ENCODE peak calls at places on chromosomes 11 and 22, in ten cellular contexts. R, H, G, J, A, W, I, K, X and F are unnamed samples.

GRCh38 chr22:29912605-29913398 is 29.8 kb downstream of the MTMR3 start:
- DNase-seq in R (no peak), H (no peak), G (no peak), J (peak; percentile 89), A (no peak), W (peak; percentile 81), I (no peak), K (no peak), X (no peak), F (no peak)

GRCh38 chr22:29245626-29246385 is 22.0 kb downstream of the RHBDD3 start:
- DNase-seq in R (peak; percentile 58), H (peak; percentile 80), G (peak; percentile 75), J (peak; percentile 80), A (peak; percentile 66), W (peak; percentile 68), I (peak; percentile 58), K (peak; percentile 30), X (peak; percentile 75), F (peak; percentile 75)

GRCh38 chr11:83819936-83820549 is 533.9 kb upstream of the CCDC90B start:
- DNase-seq in R (no peak), H (no peak), G (no peak), J (peak; percentile 91), A (no peak), W (peak; percentile 80), I (no peak), K (peak; percentile 24), X (peak; percentile 38), F (peak; percentile 20)

GRCh38 chr11:12179019-12179418 is 68.6 kb downstream of the MICAL2 start:
- DNase-seq in R (no peak), H (peak; percentile 80), G (peak; percentile 67), J (no peak), A (no peak), W (no peak), I (no peak), K (no peak), X (no peak), F (no peak)

GRCh38 chr11:8652140-8652539 is 30.3 kb downstream of the TRIM66 start:
- DNase-seq in R (no peak), H (no peak), G (no peak), J (peak; percentile 74), A (no peak), W (peak; percentile 58), I (no peak), K (peak; percentile 13), X (no peak), F (peak; percentile 26)

GRCh38 chr22:18078329-18079041 is 695 bp downstream of the PEX26 start:
- DNase-seq in R (no peak), H (peak; percentile 77), G (peak; percentile 60), J (peak; percentile 54), A (no peak), W (peak; percentile 45), I (no peak), K (no peak), X (no peak), F (no peak)

GRCh38 chr11:106101797-106102196 is 24.3 kb downstream of the AASDHPPT start:
- DNase-seq in R (no peak), H (no peak), G (no peak), J (peak; percentile 22), A (no peak), W (no peak), I (no peak), K (no peak), X (no peak), F (no peak)

GRCh38 chr11:2174361-2174760 is 2.7 kb upstream of the TH start:
- DNase-seq in R (no peak), H (no peak), G (no peak), J (no peak), A (no peak), W (no peak), I (no peak), K (no peak), X (no peak), F (no peak)

GRCh38 chr11:83087035-83087434 is 15.3 kb upstream of the RAB30 start:
- DNase-seq in R (no peak), H (no peak), G (no peak), J (no peak), A (no peak), W (peak; percentile 62), I (no peak), K (no peak), X (no peak), F (no peak)

GRCh38 chr11:95764267-95764898 is 25.2 kb downstream of the FAM76B start:
- DNase-seq in R (no peak), H (no peak), G (no peak), J (peak; percentile 89), A (no peak), W (peak; percentile 76), I (no peak), K (no peak), X (peak; percentile 69), F (no peak)

GRCh38 chr11:93849751-93850584 is 450 bp downstream of the VSTM5 start:
- DNase-seq in R (no peak), H (no peak), G (peak; percentile 65), J (peak; percentile 45), A (peak; percentile 22), W (peak; percentile 30), I (no peak), K (no peak), X (peak; percentile 38), F (peak; percentile 30)

GRCh38 chr11:70755410-70756158 is 357.3 kb downstream of the CTTN start:
- DNase-seq in R (peak; percentile 44), H (peak; percentile 88), G (peak; percentile 77), J (peak; percentile 75), A (peak; percentile 73), W (peak; percentile 85), I (peak; percentile 55), K (peak; percentile 18), X (peak; percentile 90), F (no peak)

GRCh38 chr11:19555266-19555665 is 157.4 kb upstream of the NAV2 start:
- DNase-seq in R (no peak), H (no peak), G (peak; percentile 79), J (no peak), A (no peak), W (peak; percentile 9), I (no peak), K (no peak), X (no peak), F (no peak)

GRCh38 chr11:61445535-61445934 is 15.6 kb downstream of the SDHAF2 start:
- DNase-seq in R (no peak), H (no peak), G (no peak), J (no peak), A (no peak), W (no peak), I (no peak), K (no peak), X (no peak), F (no peak)

GRCh38 chr11:9922806-9923205 is 258.9 kb downstream of the SWAP70 start:
- DNase-seq in R (no peak), H (no peak), G (no peak), J (no peak), A (no peak), W (no peak), I (no peak), K (no peak), X (peak; percentile 41), F (no peak)

GRCh38 chr22:46773074-46773473 is 10.6 kb downstream of the TBC1D22A start:
- DNase-seq in R (no peak), H (no peak), G (no peak), J (no peak), A (no peak), W (no peak), I (no peak), K (no peak), X (no peak), F (no peak)

GRCh38 chr11:69321877-69322350 is 28.0 kb downstream of the MYEOV start:
- DNase-seq in R (no peak), H (peak; percentile 27), G (no peak), J (peak; percentile 49), A (no peak), W (peak; percentile 98), I (no peak), K (no peak), X (no peak), F (no peak)

GRCh38 chr22:49372111-49372529 is 455.6 kb downstream of the BRD1 start:
- DNase-seq in R (no peak), H (peak; percentile 48), G (no peak), J (no peak), A (no peak), W (no peak), I (no peak), K (no peak), X (no peak), F (no peak)
- H3K9me3 ChIP-seq in R (no peaks in the 10 kb centered on the region), H (no peaks in the 10 kb centered on the region), G (no peaks in the 10 kb centered on the region), J (no peaks in the 10 kb centered on the region), A (no peaks in the 10 kb centered on the region), W (no peaks in the 10 kb centered on the region), I (no peaks in the 10 kb centered on the region), K (no peaks in the 10 kb centered on the region), X (no peaks in the 10 kb centered on the region), F (no peaks in the 10 kb centered on the region)

DNA sequence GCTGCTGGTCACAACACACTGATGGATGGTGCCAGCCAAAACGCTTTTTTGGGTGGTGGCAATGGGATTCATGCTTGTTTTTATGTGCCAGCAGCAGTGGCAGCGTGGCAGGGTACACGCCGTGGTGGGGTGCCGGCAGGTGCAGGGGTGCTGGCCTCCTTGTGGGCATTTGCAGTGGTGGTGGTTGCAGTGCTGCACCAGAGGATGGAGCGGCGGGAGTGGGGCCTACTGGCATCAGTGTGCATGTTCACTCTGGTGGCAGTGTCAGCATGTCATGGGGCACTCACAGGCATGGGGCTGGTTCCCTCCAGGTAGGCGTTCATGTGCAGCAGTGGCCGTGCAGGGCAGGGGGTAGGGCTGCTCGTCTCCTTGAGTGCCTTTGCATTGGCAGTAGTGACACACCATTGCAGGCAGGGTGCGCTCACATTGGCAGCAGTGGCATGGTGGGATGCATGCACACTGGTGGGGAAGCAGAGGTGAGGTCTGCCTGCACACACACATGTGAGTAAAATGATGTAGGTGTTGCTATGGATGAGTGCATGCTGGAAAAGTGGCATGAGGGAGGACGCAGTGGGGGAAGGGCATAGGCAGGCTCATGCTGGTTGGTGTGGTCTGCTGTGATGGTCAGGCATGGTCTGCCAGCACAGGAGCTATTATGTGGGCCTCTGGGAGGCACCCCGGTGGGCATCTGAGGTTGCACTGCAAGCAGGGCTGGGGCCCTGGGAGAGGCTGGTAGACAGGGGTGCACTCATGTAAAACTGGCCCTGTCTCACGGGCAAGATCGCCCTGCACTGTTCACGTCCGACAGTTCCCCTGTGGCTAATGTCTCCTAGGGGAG is 29.9 kb downstream of the CCDC15 start:
- DNase-seq in R (no peak), H (no peak), G (no peak), J (no peak), A (no peak), W (no peak), I (no peak), K (no peak), X (no peak), F (no peak)
- H3K9me3 ChIP-seq in R (no peaks in the 10 kb centered on the region), H (no peaks in the 10 kb centered on the region), G (peaks cover 11% of the 10 kb centered on the region), J (peaks cover 26% of the 10 kb centered on the region), A (peaks cover 32% of the 10 kb centered on the region), W (no peaks in the 10 kb centered on the region), I (no peaks in the 10 kb centered on the region), K (no peaks in the 10 kb centered on the region), X (no peaks in the 10 kb centered on the region), F (peaks cover 3% of the 10 kb centered on the region)

GRCh38 chr11:59243633-59244032 is 30.9 kb upstream of the MPEG1 start:
- DNase-seq in R (no peak), H (no peak), G (no peak), J (no peak), A (no peak), W (peak; percentile 54), I (no peak), K (no peak), X (no peak), F (no peak)

GRCh38 chr11:59240322-59240721 is 27.6 kb upstream of the MPEG1 start:
- DNase-seq in R (no peak), H (no peak), G (no peak), J (no peak), A (no peak), W (no peak), I (no peak), K (no peak), X (no peak), F (no peak)
- H3K9me3 ChIP-seq in R (no peaks in the 10 kb centered on the region), H (no peaks in the 10 kb centered on the region), G (peaks cover 4% of the 10 kb centered on the region), J (peaks cover 21% of the 10 kb centered on the region), A (peaks cover 53% of the 10 kb centered on the region), W (peaks cover 16% of the 10 kb centered on the region), I (no peaks in the 10 kb centered on the region), K (peaks cover 4% of the 10 kb centered on the region), X (peaks cover 27% of the 10 kb centered on the region), F (no peaks in the 10 kb centered on the region)

GRCh38 chr22:40487663-40488249 is 117.4 kb downstream of the SGSM3 start:
- DNase-seq in R (no peak), H (no peak), G (no peak), J (peak; percentile 63), A (no peak), W (peak; percentile 41), I (no peak), K (no peak), X (no peak), F (no peak)
- H3K9me3 ChIP-seq in R (no peaks in the 10 kb centered on the region), H (no peaks in the 10 kb centered on the region), G (no peaks in the 10 kb centered on the region), J (no peaks in the 10 kb centered on the region), A (no peaks in the 10 kb centered on the region), W (no peaks in the 10 kb centered on the region), I (no peaks in the 10 kb centered on the region), K (no peaks in the 10 kb centered on the region), X (no peaks in the 10 kb centered on the region), F (no peaks in the 10 kb centered on the region)